ENCODE peak calls at places on chromosome 21, in six cellular contexts. M is mucosa of gallbladder, I is cardiac fibroblast, T is immature natural killer cell, K is activated T-cell treated with anti-CD3 and anti-CD28 coated beads for 1 hour, N is aorta. E is an unnamed sample.

GRCh38 chr21:14382486-14382834 is 486 bp downstream of the HSPA13 start:
- DNase-seq in T (no peak), K (no peak), N (peak; percentile 70), M (no peak), I (peak; percentile 19), E (no peak)

GRCh38 chr21:21200103-21200938 is 202.1 kb downstream of the NCAM2 start:
- DNase-seq in I (peak; percentile 99), K (no peak), M (peak; percentile 37), N (peak; percentile 74), T (peak; percentile 7), E (peak; percentile 91)

GRCh38 chr21:38914531-38915385 is 109.0 kb downstream of the ETS2 start:
- DNase-seq in I (peak; percentile 55), M (no peak), K (no peak), N (no peak), T (no peak), E (no peak)

GRCh38 chr21:36542312-36543101 is 62.6 kb upstream of the CLDN14 start:
- DNase-seq in T (no peak), K (no peak), I (no peak), M (no peak), N (no peak), E (no peak)

GRCh38 chr21:45324430-45325205 is 36.9 kb upstream of the POFUT2 start:
- DNase-seq in N (peak; percentile 74), T (no peak), I (no peak), M (no peak), K (no peak), E (no peak)

GRCh38 chr21:14875186-14875585 is 189.6 kb downstream of the NRIP1 start:
- DNase-seq in M (no peak), T (no peak), I (no peak), K (no peak), N (no peak), E (no peak)

GRCh38 chr21:33729631-33730030 is 87.3 kb downstream of the ITSN1 start:
- DNase-seq in K (no peak), M (no peak), N (no peak), I (no peak), T (no peak), E (no peak)

GRCh38 chr21:32427958-32428623 is 15.6 kb downstream of the EVA1C start:
- DNase-seq in K (no peak), M (no peak), N (peak; percentile 19), I (peak; percentile 67), T (no peak), E (no peak)

GRCh38 chr21:42149656-42150457 is 69.1 kb upstream of the ABCG1 start:
- DNase-seq in T (no peak), K (no peak), I (no peak), N (no peak), M (no peak), E (no peak)

E was measured in adrenal gland.